ENCODE peak calls at places on chromosomes 5 and 9, in eight cellular contexts. One of them, this sample, is unnamed.

GRCh38 chr5:180364306-180364856 is 11.2 kb upstream of the GFPT2 start:
- DNase-seq in HS-5: no peak
- DNase-seq in activated naive CD8-positive, alpha-beta T cell treated with anti-CD3 and anti-CD28 coated beads, Interleukin-2, amount 50 U/mL, for 24 hours: no peak
- DNase-seq in fibroblast of gingiva: no peak
- DNase-seq in NCI-H1092: no peak
- DNase-seq in T-helper 1 cell: no peak
- DNase-seq in activated CD4-positive, alpha-beta memory T cell treated with anti-CD3 and anti-CD28 coated beads for 36 hours: no peak
- DNase-seq in stimulated activated CD4-positive, alpha-beta T cell treated with anti-CD3 and anti-CD28 coated beads, Interleukin-4, amount 100 ng/mL, for 1 hour: no peak
- DNase-seq in this sample: no peak

GRCh38 chr9:37574241-37574721 is 1.9 kb downstream of the FBXO10 start:
- DNase-seq in HS-5: no peak
- DNase-seq in activated naive CD8-positive, alpha-beta T cell treated with anti-CD3 and anti-CD28 coated beads, Interleukin-2, amount 50 U/mL, for 24 hours: no peak
- DNase-seq in fibroblast of gingiva: peak; percentile 64
- DNase-seq in NCI-H1092: no peak
- DNase-seq in T-helper 1 cell: no peak
- DNase-seq in activated CD4-positive, alpha-beta memory T cell treated with anti-CD3 and anti-CD28 coated beads for 36 hours: no peak
- DNase-seq in stimulated activated CD4-positive, alpha-beta T cell treated with anti-CD3 and anti-CD28 coated beads, Interleukin-4, amount 100 ng/mL, for 1 hour: no peak
- DNase-seq in this sample: no peak

GRCh38 chr9:108197888-108198287 is 657.9 kb downstream of the ACTL7B start:
- DNase-seq in HS-5: no peak
- DNase-seq in activated naive CD8-positive, alpha-beta T cell treated with anti-CD3 and anti-CD28 coated beads, Interleukin-2, amount 50 U/mL, for 24 hours: no peak
- DNase-seq in fibroblast of gingiva: no peak
- DNase-seq in NCI-H1092: no peak
- DNase-seq in T-helper 1 cell: no peak
- DNase-seq in activated CD4-positive, alpha-beta memory T cell treated with anti-CD3 and anti-CD28 coated beads for 36 hours: no peak
- DNase-seq in stimulated activated CD4-positive, alpha-beta T cell treated with anti-CD3 and anti-CD28 coated beads, Interleukin-4, amount 100 ng/mL, for 1 hour: no peak
- DNase-seq in this sample: no peak

GRCh38 chr9:131001021-131001420 is 8.0 kb upstream of the LAMC3 start:
- DNase-seq in HS-5: no peak
- DNase-seq in activated naive CD8-positive, alpha-beta T cell treated with anti-CD3 and anti-CD28 coated beads, Interleukin-2, amount 50 U/mL, for 24 hours: no peak
- DNase-seq in fibroblast of gingiva: no peak
- DNase-seq in NCI-H1092: no peak
- DNase-seq in T-helper 1 cell: no peak
- DNase-seq in activated CD4-positive, alpha-beta memory T cell treated with anti-CD3 and anti-CD28 coated beads for 36 hours: no peak
- DNase-seq in stimulated activated CD4-positive, alpha-beta T cell treated with anti-CD3 and anti-CD28 coated beads, Interleukin-4, amount 100 ng/mL, for 1 hour: no peak
- DNase-seq in this sample: no peak

GRCh38 chr5:19531374-19531952 is 456.5 kb downstream of the CDH18 start:
- DNase-seq in HS-5: peak; percentile 63
- DNase-seq in activated naive CD8-positive, alpha-beta T cell treated with anti-CD3 and anti-CD28 coated beads, Interleukin-2, amount 50 U/mL, for 24 hours: no peak
- DNase-seq in fibroblast of gingiva: no peak
- DNase-seq in NCI-H1092: no peak
- DNase-seq in T-helper 1 cell: no peak
- DNase-seq in activated CD4-positive, alpha-beta memory T cell treated with anti-CD3 and anti-CD28 coated beads for 36 hours: no peak
- DNase-seq in stimulated activated CD4-positive, alpha-beta T cell treated with anti-CD3 and anti-CD28 coated beads, Interleukin-4, amount 100 ng/mL, for 1 hour: no peak
- DNase-seq in this sample: no peak

GRCh38 chr5:34923694-34924461 is 5.5 kb upstream of the DNAJC21 start:
- DNase-seq in HS-5: peak; percentile 92
- DNase-seq in activated naive CD8-positive, alpha-beta T cell treated with anti-CD3 and anti-CD28 coated beads, Interleukin-2, amount 50 U/mL, for 24 hours: no peak
- DNase-seq in fibroblast of gingiva: peak; percentile 41
- DNase-seq in NCI-H1092: no peak
- DNase-seq in T-helper 1 cell: no peak
- DNase-seq in activated CD4-positive, alpha-beta memory T cell treated with anti-CD3 and anti-CD28 coated beads for 36 hours: peak; percentile 42
- DNase-seq in stimulated activated CD4-positive, alpha-beta T cell treated with anti-CD3 and anti-CD28 coated beads, Interleukin-4, amount 100 ng/mL, for 1 hour: no peak
- DNase-seq in this sample: peak; percentile 36

GRCh38 chr9:105089874-105090273 is 154.6 kb upstream of the SLC44A1 start:
- DNase-seq in HS-5: no peak
- DNase-seq in activated naive CD8-positive, alpha-beta T cell treated with anti-CD3 and anti-CD28 coated beads, Interleukin-2, amount 50 U/mL, for 24 hours: no peak
- DNase-seq in fibroblast of gingiva: no peak
- DNase-seq in NCI-H1092: no peak
- DNase-seq in T-helper 1 cell: no peak
- DNase-seq in activated CD4-positive, alpha-beta memory T cell treated with anti-CD3 and anti-CD28 coated beads for 36 hours: no peak
- DNase-seq in stimulated activated CD4-positive, alpha-beta T cell treated with anti-CD3 and anti-CD28 coated beads, Interleukin-4, amount 100 ng/mL, for 1 hour: no peak
- DNase-seq in this sample: no peak

GRCh38 chr5:118553662-118554061 is 434.7 kb downstream of the DTWD2 start:
- DNase-seq in HS-5: peak; percentile 99
- DNase-seq in activated naive CD8-positive, alpha-beta T cell treated with anti-CD3 and anti-CD28 coated beads, Interleukin-2, amount 50 U/mL, for 24 hours: no peak
- DNase-seq in fibroblast of gingiva: peak; percentile 100
- DNase-seq in NCI-H1092: no peak
- DNase-seq in T-helper 1 cell: no peak
- DNase-seq in activated CD4-positive, alpha-beta memory T cell treated with anti-CD3 and anti-CD28 coated beads for 36 hours: no peak
- DNase-seq in stimulated activated CD4-positive, alpha-beta T cell treated with anti-CD3 and anti-CD28 coated beads, Interleukin-4, amount 100 ng/mL, for 1 hour: no peak
- DNase-seq in this sample: no peak

GRCh38 chr9:15349892-15350761 is 43.1 kb upstream of the TTC39B start:
- DNase-seq in HS-5: peak; percentile 19
- DNase-seq in activated naive CD8-positive, alpha-beta T cell treated with anti-CD3 and anti-CD28 coated beads, Interleukin-2, amount 50 U/mL, for 24 hours: peak; percentile 18
- DNase-seq in fibroblast of gingiva: peak; percentile 20
- DNase-seq in NCI-H1092: peak; percentile 15
- DNase-seq in T-helper 1 cell: no peak
- DNase-seq in activated CD4-positive, alpha-beta memory T cell treated with anti-CD3 and anti-CD28 coated beads for 36 hours: peak; percentile 17
- DNase-seq in stimulated activated CD4-positive, alpha-beta T cell treated with anti-CD3 and anti-CD28 coated beads, Interleukin-4, amount 100 ng/mL, for 1 hour: peak; percentile 22
- DNase-seq in this sample: no peak

GRCh38 chr5:176952531-176953193 is 53.5 kb upstream of the HK3 start:
- DNase-seq in HS-5: no peak
- DNase-seq in activated naive CD8-positive, alpha-beta T cell treated with anti-CD3 and anti-CD28 coated beads, Interleukin-2, amount 50 U/mL, for 24 hours: no peak
- DNase-seq in fibroblast of gingiva: no peak
- DNase-seq in NCI-H1092: no peak
- DNase-seq in T-helper 1 cell: no peak
- DNase-seq in activated CD4-positive, alpha-beta memory T cell treated with anti-CD3 and anti-CD28 coated beads for 36 hours: no peak
- DNase-seq in stimulated activated CD4-positive, alpha-beta T cell treated with anti-CD3 and anti-CD28 coated beads, Interleukin-4, amount 100 ng/mL, for 1 hour: no peak
- DNase-seq in this sample: no peak

GRCh38 chr9:134403682-134404301 is 77.5 kb downstream of the RXRA start:
- DNase-seq in HS-5: no peak
- DNase-seq in activated naive CD8-positive, alpha-beta T cell treated with anti-CD3 and anti-CD28 coated beads, Interleukin-2, amount 50 U/mL, for 24 hours: peak; percentile 54
- DNase-seq in fibroblast of gingiva: peak; percentile 83
- DNase-seq in NCI-H1092: no peak
- DNase-seq in T-helper 1 cell: no peak
- DNase-seq in activated CD4-positive, alpha-beta memory T cell treated with anti-CD3 and anti-CD28 coated beads for 36 hours: peak; percentile 48
- DNase-seq in stimulated activated CD4-positive, alpha-beta T cell treated with anti-CD3 and anti-CD28 coated beads, Interleukin-4, amount 100 ng/mL, for 1 hour: peak; percentile 34
- DNase-seq in this sample: peak; percentile 35

GRCh38 chr5:9405196-9405754 is 140.6 kb downstream of the SEMA5A start:
- DNase-seq in HS-5: no peak
- DNase-seq in activated naive CD8-positive, alpha-beta T cell treated with anti-CD3 and anti-CD28 coated beads, Interleukin-2, amount 50 U/mL, for 24 hours: no peak
- DNase-seq in fibroblast of gingiva: no peak
- DNase-seq in NCI-H1092: no peak
- DNase-seq in T-helper 1 cell: no peak
- DNase-seq in activated CD4-positive, alpha-beta memory T cell treated with anti-CD3 and anti-CD28 coated beads for 36 hours: no peak
- DNase-seq in stimulated activated CD4-positive, alpha-beta T cell treated with anti-CD3 and anti-CD28 coated beads, Interleukin-4, amount 100 ng/mL, for 1 hour: no peak
- DNase-seq in this sample: no peak

GRCh38 chr5:81601912-81602311 is 149.0 kb downstream of the SSBP2 start:
- DNase-seq in HS-5: no peak
- DNase-seq in activated naive CD8-positive, alpha-beta T cell treated with anti-CD3 and anti-CD28 coated beads, Interleukin-2, amount 50 U/mL, for 24 hours: no peak
- DNase-seq in fibroblast of gingiva: no peak
- DNase-seq in NCI-H1092: no peak
- DNase-seq in T-helper 1 cell: no peak
- DNase-seq in activated CD4-positive, alpha-beta memory T cell treated with anti-CD3 and anti-CD28 coated beads for 36 hours: no peak
- DNase-seq in stimulated activated CD4-positive, alpha-beta T cell treated with anti-CD3 and anti-CD28 coated beads, Interleukin-4, amount 100 ng/mL, for 1 hour: no peak
- DNase-seq in this sample: no peak

GRCh38 chr9:120366646-120367019 is 213.3 kb downstream of the CDK5RAP2 start:
- DNase-seq in HS-5: peak; percentile 61
- DNase-seq in activated naive CD8-positive, alpha-beta T cell treated with anti-CD3 and anti-CD28 coated beads, Interleukin-2, amount 50 U/mL, for 24 hours: no peak
- DNase-seq in fibroblast of gingiva: peak; percentile 88
- DNase-seq in NCI-H1092: no peak
- DNase-seq in T-helper 1 cell: no peak
- DNase-seq in activated CD4-positive, alpha-beta memory T cell treated with anti-CD3 and anti-CD28 coated beads for 36 hours: no peak
- DNase-seq in stimulated activated CD4-positive, alpha-beta T cell treated with anti-CD3 and anti-CD28 coated beads, Interleukin-4, amount 100 ng/mL, for 1 hour: no peak
- DNase-seq in this sample: no peak

GRCh38 chr5:92769986-92770385 is 811.0 kb downstream of the NR2F1-AS1 start:
- DNase-seq in HS-5: no peak
- DNase-seq in activated naive CD8-positive, alpha-beta T cell treated with anti-CD3 and anti-CD28 coated beads, Interleukin-2, amount 50 U/mL, for 24 hours: no peak
- DNase-seq in fibroblast of gingiva: peak; percentile 74
- DNase-seq in NCI-H1092: no peak
- DNase-seq in T-helper 1 cell: no peak
- DNase-seq in activated CD4-positive, alpha-beta memory T cell treated with anti-CD3 and anti-CD28 coated beads for 36 hours: no peak
- DNase-seq in stimulated activated CD4-positive, alpha-beta T cell treated with anti-CD3 and anti-CD28 coated beads, Interleukin-4, amount 100 ng/mL, for 1 hour: no peak
- DNase-seq in this sample: no peak

GRCh38 chr9:125556046-125556445 is 151.0 kb downstream of the MAPKAP1 start:
- DNase-seq in HS-5: no peak
- DNase-seq in activated naive CD8-positive, alpha-beta T cell treated with anti-CD3 and anti-CD28 coated beads, Interleukin-2, amount 50 U/mL, for 24 hours: no peak
- DNase-seq in fibroblast of gingiva: no peak
- DNase-seq in NCI-H1092: no peak
- DNase-seq in T-helper 1 cell: no peak
- DNase-seq in activated CD4-positive, alpha-beta memory T cell treated with anti-CD3 and anti-CD28 coated beads for 36 hours: no peak
- DNase-seq in stimulated activated CD4-positive, alpha-beta T cell treated with anti-CD3 and anti-CD28 coated beads, Interleukin-4, amount 100 ng/mL, for 1 hour: no peak
- DNase-seq in this sample: no peak

GRCh38 chr5:123670981-123671557 is 159.1 kb downstream of the CSNK1G3 start:
- DNase-seq in HS-5: peak; percentile 38
- DNase-seq in activated naive CD8-positive, alpha-beta T cell treated with anti-CD3 and anti-CD28 coated beads, Interleukin-2, amount 50 U/mL, for 24 hours: peak; percentile 50
- DNase-seq in fibroblast of gingiva: peak; percentile 22
- DNase-seq in NCI-H1092: peak; percentile 22
- DNase-seq in T-helper 1 cell: peak; percentile 12
- DNase-seq in activated CD4-positive, alpha-beta memory T cell treated with anti-CD3 and anti-CD28 coated beads for 36 hours: peak; percentile 50
- DNase-seq in stimulated activated CD4-positive, alpha-beta T cell treated with anti-CD3 and anti-CD28 coated beads, Interleukin-4, amount 100 ng/mL, for 1 hour: peak; percentile 36
- DNase-seq in this sample: peak; percentile 39

GRCh38 chr5:1448511-1449011 is 3.3 kb upstream of the SLC6A3 start:
- DNase-seq in HS-5: no peak
- DNase-seq in activated naive CD8-positive, alpha-beta T cell treated with anti-CD3 and anti-CD28 coated beads, Interleukin-2, amount 50 U/mL, for 24 hours: peak; percentile 49
- DNase-seq in fibroblast of gingiva: no peak
- DNase-seq in NCI-H1092: no peak
- DNase-seq in T-helper 1 cell: no peak
- DNase-seq in activated CD4-positive, alpha-beta memory T cell treated with anti-CD3 and anti-CD28 coated beads for 36 hours: peak; percentile 21
- DNase-seq in stimulated activated CD4-positive, alpha-beta T cell treated with anti-CD3 and anti-CD28 coated beads, Interleukin-4, amount 100 ng/mL, for 1 hour: no peak
- DNase-seq in this sample: no peak

GRCh38 chr5:52881468-52881867 is 93.8 kb downstream of the ITGA1 start:
- DNase-seq in HS-5: no peak
- DNase-seq in activated naive CD8-positive, alpha-beta T cell treated with anti-CD3 and anti-CD28 coated beads, Interleukin-2, amount 50 U/mL, for 24 hours: no peak
- DNase-seq in fibroblast of gingiva: no peak
- DNase-seq in NCI-H1092: no peak
- DNase-seq in T-helper 1 cell: no peak
- DNase-seq in activated CD4-positive, alpha-beta memory T cell treated with anti-CD3 and anti-CD28 coated beads for 36 hours: no peak
- DNase-seq in stimulated activated CD4-positive, alpha-beta T cell treated with anti-CD3 and anti-CD28 coated beads, Interleukin-4, amount 100 ng/mL, for 1 hour: no peak
- DNase-seq in this sample: no peak

GRCh38 chr5:138663009-138663408 is 87.8 kb upstream of the HSPA9 start:
- DNase-seq in HS-5: no peak
- DNase-seq in activated naive CD8-positive, alpha-beta T cell treated with anti-CD3 and anti-CD28 coated beads, Interleukin-2, amount 50 U/mL, for 24 hours: no peak
- DNase-seq in fibroblast of gingiva: no peak
- DNase-seq in NCI-H1092: no peak
- DNase-seq in T-helper 1 cell: peak; percentile 20
- DNase-seq in activated CD4-positive, alpha-beta memory T cell treated with anti-CD3 and anti-CD28 coated beads for 36 hours: peak; percentile 24
- DNase-seq in stimulated activated CD4-positive, alpha-beta T cell treated with anti-CD3 and anti-CD28 coated beads, Interleukin-4, amount 100 ng/mL, for 1 hour: no peak
- DNase-seq in this sample: no peak

GRCh38 chr5:98214240-98215051 is 559.0 kb upstream of the RGMB start:
- DNase-seq in HS-5: peak; percentile 53
- DNase-seq in activated naive CD8-positive, alpha-beta T cell treated with anti-CD3 and anti-CD28 coated beads, Interleukin-2, amount 50 U/mL, for 24 hours: no peak
- DNase-seq in fibroblast of gingiva: no peak
- DNase-seq in NCI-H1092: no peak
- DNase-seq in T-helper 1 cell: no peak
- DNase-seq in activated CD4-positive, alpha-beta memory T cell treated with anti-CD3 and anti-CD28 coated beads for 36 hours: no peak
- DNase-seq in stimulated activated CD4-positive, alpha-beta T cell treated with anti-CD3 and anti-CD28 coated beads, Interleukin-4, amount 100 ng/mL, for 1 hour: no peak
- DNase-seq in this sample: no peak

GRCh38 chr9:73152445-73152844 is 780 bp downstream of the ANXA1 start:
- DNase-seq in HS-5: no peak
- DNase-seq in activated naive CD8-positive, alpha-beta T cell treated with anti-CD3 and anti-CD28 coated beads, Interleukin-2, amount 50 U/mL, for 24 hours: no peak
- DNase-seq in fibroblast of gingiva: no peak
- DNase-seq in NCI-H1092: no peak
- DNase-seq in T-helper 1 cell: no peak
- DNase-seq in activated CD4-positive, alpha-beta memory T cell treated with anti-CD3 and anti-CD28 coated beads for 36 hours: no peak
- DNase-seq in stimulated activated CD4-positive, alpha-beta T cell treated with anti-CD3 and anti-CD28 coated beads, Interleukin-4, amount 100 ng/mL, for 1 hour: no peak
- DNase-seq in this sample: no peak

GRCh38 chr5:54862036-54862435 is 123.4 kb downstream of the ESM1 start:
- DNase-seq in HS-5: no peak
- DNase-seq in activated naive CD8-positive, alpha-beta T cell treated with anti-CD3 and anti-CD28 coated beads, Interleukin-2, amount 50 U/mL, for 24 hours: no peak
- DNase-seq in fibroblast of gingiva: no peak
- DNase-seq in NCI-H1092: no peak
- DNase-seq in T-helper 1 cell: no peak
- DNase-seq in activated CD4-positive, alpha-beta memory T cell treated with anti-CD3 and anti-CD28 coated beads for 36 hours: no peak
- DNase-seq in stimulated activated CD4-positive, alpha-beta T cell treated with anti-CD3 and anti-CD28 coated beads, Interleukin-4, amount 100 ng/mL, for 1 hour: no peak
- DNase-seq in this sample: no peak

GRCh38 chr9:13503599-13503998 is 224.1 kb upstream of the MPDZ start:
- DNase-seq in HS-5: no peak
- DNase-seq in activated naive CD8-positive, alpha-beta T cell treated with anti-CD3 and anti-CD28 coated beads, Interleukin-2, amount 50 U/mL, for 24 hours: no peak
- DNase-seq in fibroblast of gingiva: no peak
- DNase-seq in NCI-H1092: no peak
- DNase-seq in T-helper 1 cell: no peak
- DNase-seq in activated CD4-positive, alpha-beta memory T cell treated with anti-CD3 and anti-CD28 coated beads for 36 hours: no peak
- DNase-seq in stimulated activated CD4-positive, alpha-beta T cell treated with anti-CD3 and anti-CD28 coated beads, Interleukin-4, amount 100 ng/mL, for 1 hour: no peak
- DNase-seq in this sample: no peak

GRCh38 chr5:73626814-73627313 is 868 bp downstream of the ARHGEF28 start:
- DNase-seq in HS-5: no peak
- DNase-seq in activated naive CD8-positive, alpha-beta T cell treated with anti-CD3 and anti-CD28 coated beads, Interleukin-2, amount 50 U/mL, for 24 hours: no peak
- DNase-seq in fibroblast of gingiva: no peak
- DNase-seq in NCI-H1092: no peak
- DNase-seq in T-helper 1 cell: no peak
- DNase-seq in activated CD4-positive, alpha-beta memory T cell treated with anti-CD3 and anti-CD28 coated beads for 36 hours: no peak
- DNase-seq in stimulated activated CD4-positive, alpha-beta T cell treated with anti-CD3 and anti-CD28 coated beads, Interleukin-4, amount 100 ng/mL, for 1 hour: no peak
- DNase-seq in this sample: no peak

GRCh38 chr5:3392306-3392939 is 203.2 kb upstream of the IRX1 start:
- DNase-seq in HS-5: no peak
- DNase-seq in activated naive CD8-positive, alpha-beta T cell treated with anti-CD3 and anti-CD28 coated beads, Interleukin-2, amount 50 U/mL, for 24 hours: no peak
- DNase-seq in fibroblast of gingiva: no peak
- DNase-seq in NCI-H1092: no peak
- DNase-seq in T-helper 1 cell: no peak
- DNase-seq in activated CD4-positive, alpha-beta memory T cell treated with anti-CD3 and anti-CD28 coated beads for 36 hours: no peak
- DNase-seq in stimulated activated CD4-positive, alpha-beta T cell treated with anti-CD3 and anti-CD28 coated beads, Interleukin-4, amount 100 ng/mL, for 1 hour: peak; percentile 7
- DNase-seq in this sample: no peak

GRCh38 chr5:61184708-61185107 is 22.4 kb upstream of the SMIM15 start:
- DNase-seq in HS-5: no peak
- DNase-seq in activated naive CD8-positive, alpha-beta T cell treated with anti-CD3 and anti-CD28 coated beads, Interleukin-2, amount 50 U/mL, for 24 hours: no peak
- DNase-seq in fibroblast of gingiva: peak; percentile 64
- DNase-seq in NCI-H1092: no peak
- DNase-seq in T-helper 1 cell: no peak
- DNase-seq in activated CD4-positive, alpha-beta memory T cell treated with anti-CD3 and anti-CD28 coated beads for 36 hours: no peak
- DNase-seq in stimulated activated CD4-positive, alpha-beta T cell treated with anti-CD3 and anti-CD28 coated beads, Interleukin-4, amount 100 ng/mL, for 1 hour: no peak
- DNase-seq in this sample: no peak

GRCh38 chr5:139762624-139763170 is 32.9 kb upstream of the PSD2 start:
- DNase-seq in HS-5: no peak
- DNase-seq in activated naive CD8-positive, alpha-beta T cell treated with anti-CD3 and anti-CD28 coated beads, Interleukin-2, amount 50 U/mL, for 24 hours: no peak
- DNase-seq in fibroblast of gingiva: no peak
- DNase-seq in NCI-H1092: no peak
- DNase-seq in T-helper 1 cell: no peak
- DNase-seq in activated CD4-positive, alpha-beta memory T cell treated with anti-CD3 and anti-CD28 coated beads for 36 hours: no peak
- DNase-seq in stimulated activated CD4-positive, alpha-beta T cell treated with anti-CD3 and anti-CD28 coated beads, Interleukin-4, amount 100 ng/mL, for 1 hour: no peak
- DNase-seq in this sample: no peak

GRCh38 chr5:117713585-117714198 is 1139.1 kb upstream of the SEMA6A start:
- DNase-seq in HS-5: no peak
- DNase-seq in activated naive CD8-positive, alpha-beta T cell treated with anti-CD3 and anti-CD28 coated beads, Interleukin-2, amount 50 U/mL, for 24 hours: no peak
- DNase-seq in fibroblast of gingiva: peak; percentile 5
- DNase-seq in NCI-H1092: no peak
- DNase-seq in T-helper 1 cell: no peak
- DNase-seq in activated CD4-positive, alpha-beta memory T cell treated with anti-CD3 and anti-CD28 coated beads for 36 hours: no peak
- DNase-seq in stimulated activated CD4-positive, alpha-beta T cell treated with anti-CD3 and anti-CD28 coated beads, Interleukin-4, amount 100 ng/mL, for 1 hour: no peak
- DNase-seq in this sample: no peak

GRCh38 chr5:444226-444625 is 1.2 kb downstream of the EXOC3 start:
- DNase-seq in HS-5: no peak
- DNase-seq in activated naive CD8-positive, alpha-beta T cell treated with anti-CD3 and anti-CD28 coated beads, Interleukin-2, amount 50 U/mL, for 24 hours: no peak
- DNase-seq in fibroblast of gingiva: no peak
- DNase-seq in NCI-H1092: no peak
- DNase-seq in T-helper 1 cell: no peak
- DNase-seq in activated CD4-positive, alpha-beta memory T cell treated with anti-CD3 and anti-CD28 coated beads for 36 hours: no peak
- DNase-seq in stimulated activated CD4-positive, alpha-beta T cell treated with anti-CD3 and anti-CD28 coated beads, Interleukin-4, amount 100 ng/mL, for 1 hour: no peak
- DNase-seq in this sample: no peak

GRCh38 chr5:97134634-97135033 is 7.8 kb downstream of the LIX1 start:
- DNase-seq in HS-5: no peak
- DNase-seq in activated naive CD8-positive, alpha-beta T cell treated with anti-CD3 and anti-CD28 coated beads, Interleukin-2, amount 50 U/mL, for 24 hours: no peak
- DNase-seq in fibroblast of gingiva: no peak
- DNase-seq in NCI-H1092: no peak
- DNase-seq in T-helper 1 cell: no peak
- DNase-seq in activated CD4-positive, alpha-beta memory T cell treated with anti-CD3 and anti-CD28 coated beads for 36 hours: no peak
- DNase-seq in stimulated activated CD4-positive, alpha-beta T cell treated with anti-CD3 and anti-CD28 coated beads, Interleukin-4, amount 100 ng/mL, for 1 hour: no peak
- DNase-seq in this sample: no peak

GRCh38 chr5:59562756-59563389 is 330.7 kb downstream of the PDE4D start:
- DNase-seq in HS-5: peak; percentile 6
- DNase-seq in activated naive CD8-positive, alpha-beta T cell treated with anti-CD3 and anti-CD28 coated beads, Interleukin-2, amount 50 U/mL, for 24 hours: peak; percentile 22
- DNase-seq in fibroblast of gingiva: peak; percentile 81
- DNase-seq in NCI-H1092: no peak
- DNase-seq in T-helper 1 cell: no peak
- DNase-seq in activated CD4-positive, alpha-beta memory T cell treated with anti-CD3 and anti-CD28 coated beads for 36 hours: no peak
- DNase-seq in stimulated activated CD4-positive, alpha-beta T cell treated with anti-CD3 and anti-CD28 coated beads, Interleukin-4, amount 100 ng/mL, for 1 hour: no peak
- DNase-seq in this sample: peak; percentile 2

GRCh38 chr9:114395196-114395595 is 7.4 kb upstream of the AKNA start:
- DNase-seq in HS-5: no peak
- DNase-seq in activated naive CD8-positive, alpha-beta T cell treated with anti-CD3 and anti-CD28 coated beads, Interleukin-2, amount 50 U/mL, for 24 hours: no peak
- DNase-seq in fibroblast of gingiva: no peak
- DNase-seq in NCI-H1092: no peak
- DNase-seq in T-helper 1 cell: no peak
- DNase-seq in activated CD4-positive, alpha-beta memory T cell treated with anti-CD3 and anti-CD28 coated beads for 36 hours: no peak
- DNase-seq in stimulated activated CD4-positive, alpha-beta T cell treated with anti-CD3 and anti-CD28 coated beads, Interleukin-4, amount 100 ng/mL, for 1 hour: no peak
- DNase-seq in this sample: no peak

GRCh38 chr9:87554976-87555375 is 57.3 kb downstream of the DAPK1 start:
- DNase-seq in HS-5: no peak
- DNase-seq in activated naive CD8-positive, alpha-beta T cell treated with anti-CD3 and anti-CD28 coated beads, Interleukin-2, amount 50 U/mL, for 24 hours: no peak
- DNase-seq in fibroblast of gingiva: no peak
- DNase-seq in NCI-H1092: no peak
- DNase-seq in T-helper 1 cell: no peak
- DNase-seq in activated CD4-positive, alpha-beta memory T cell treated with anti-CD3 and anti-CD28 coated beads for 36 hours: no peak
- DNase-seq in stimulated activated CD4-positive, alpha-beta T cell treated with anti-CD3 and anti-CD28 coated beads, Interleukin-4, amount 100 ng/mL, for 1 hour: no peak
- DNase-seq in this sample: no peak

This sample was measured in activated naive CD4-positive, alpha-beta T cell treated with Interleukin-2 at 50 U/mL for 16 hours.